ENCODE peak calls at places on chromosome 9, in seven cellular contexts. O is K562, D is GM12878, J is H1, M is HepG2, U is SK-N-SH, W is HCT116. B is an unnamed sample.

GRCh38 chr9:94922691-94923107 is 196.2 kb downstream of the AOPEP start:
- DNase-seq in J (no peak), W (no peak), U (no peak), O (no peak), M (peak), D (no peak), B (peak)

GRCh38 chr9:99385814-99386279 is 163.8 kb downstream of the SEC61B start:
- DNase-seq in J (no peak), D (no peak), U (no peak), O (no peak), M (no peak), W (peak), B (no peak)

GRCh38 chr9:92151691-92152393 is 36.6 kb upstream of the SPTLC1 start:
- DNase-seq in J (no peak), D (no peak), O (no peak), W (no peak), U (peak), M (no peak), B (peak)

GRCh38 chr9:37954581-37954981 is 50.7 kb upstream of the SLC25A51 start:
- DNase-seq in J (no peak), D (peak), U (no peak), W (no peak), M (no peak), O (no peak), B (no peak)

GRCh38 chr9:37998881-37999311 is 70.1 kb downstream of the SHB start:
- DNase-seq in O (no peak), W (peak), M (no peak), D (no peak), U (no peak), J (no peak), B (no peak)

GRCh38 chr9:107750741-107751521 is 261.4 kb upstream of the KLF4 start:
- DNase-seq in W (peak), O (no peak), M (peak), U (no peak), J (no peak), D (no peak), B (no peak)

GRCh38 chr9:21395778-21396717 is 10.8 kb upstream of the IFNA2 start:
- DNase-seq in D (no peak), J (no peak), O (no peak), W (peak), M (peak), U (peak), B (peak)

GRCh38 chr9:81685763-81686613 is 3.4 kb downstream of the TLE1 start:
- DNase-seq in D (no peak), W (no peak), M (peak), U (no peak), O (no peak), J (no peak), B (peak)

GRCh38 chr9:129139233-129139992 is 28.2 kb downstream of the PTPA start:
- DNase-seq in M (peak), W (peak), J (peak), O (peak), U (peak), D (peak), B (peak)

GRCh38 chr9:69331444-69331843 is 6.4 kb downstream of the ENTREP1 start:
- DNase-seq in J (no peak), W (no peak), M (no peak), D (no peak), O (no peak), U (no peak), B (no peak)

GRCh38 chr9:24614070-24614469 is 68.4 kb upstream of the IZUMO3 start:
- DNase-seq in W (no peak), J (no peak), U (peak), D (no peak), M (no peak), O (no peak), B (peak)

GRCh38 chr9:100082786-100083185 is 16.0 kb downstream of the ERP44 start:
- DNase-seq in O (no peak), W (no peak), M (no peak), U (no peak), J (no peak), D (no peak), B (no peak)

GRCh38 chr9:127877566-127877998 is at the start of gene AK1:
- DNase-seq in J (no peak), W (no peak), M (no peak), U (peak), D (no peak), O (peak), B (peak)

GRCh38 chr9:75455444-75455921 is 367.2 kb downstream of the OSTF1 start:
- DNase-seq in M (no peak), W (no peak), J (no peak), D (peak), O (no peak), U (no peak), B (no peak)

GRCh38 chr9:104750185-104750762 is 2.8 kb downstream of the NIPSNAP3A start:
- DNase-seq in D (no peak), J (no peak), M (no peak), U (no peak), O (no peak), W (no peak), B (no peak)

GRCh38 chr9:136901516-136902258 is 15.4 kb downstream of the TRAF2 start:
- DNase-seq in U (no peak), W (peak), M (peak), O (no peak), J (no peak), D (peak), B (peak)

GRCh38 chr9:78552802-78553201 is 255.9 kb downstream of the PSAT1 start:
- DNase-seq in M (no peak), O (no peak), J (no peak), D (no peak), W (no peak), U (no peak), B (no peak)

GRCh38 chr9:71303351-71303750 is 181.9 kb upstream of the TRPM3 start:
- DNase-seq in U (no peak), D (no peak), W (no peak), O (no peak), M (no peak), J (no peak), B (no peak)

GRCh38 chr9:111955048-111955447 is 58.4 kb downstream of the UGCG start:
- DNase-seq in J (no peak), O (no peak), D (no peak), U (no peak), W (no peak), M (no peak), B (no peak)

GRCh38 chr9:23784962-23785361 is 41.1 kb downstream of the ELAVL2 start:
- DNase-seq in D (no peak), U (no peak), M (no peak), J (no peak), O (no peak), W (no peak), B (no peak)

GRCh38 chr9:81035171-81035570 is 654.2 kb downstream of the TLE1 start:
- DNase-seq in M (no peak), U (peak), D (no peak), O (no peak), W (no peak), J (no peak), B (no peak)

GRCh38 chr9:69899491-69899890 is 78.9 kb downstream of the CFAP95 start:
- DNase-seq in D (no peak), M (no peak), U (no peak), O (no peak), W (no peak), J (no peak), B (no peak)

GRCh38 chr9:96867282-96867814 is 13.0 kb upstream of the ZNF782 start:
- DNase-seq in D (no peak), J (no peak), O (no peak), W (no peak), U (no peak), M (no peak), B (no peak)

GRCh38 chr9:74949859-74950258 is 2.9 kb downstream of the C9orf40 start:
- DNase-seq in W (no peak), U (no peak), J (no peak), D (no peak), M (no peak), O (no peak), B (no peak)

GRCh38 chr9:102779341-102779740 is 215.8 kb upstream of the CYLC2 start:
- DNase-seq in O (no peak), M (no peak), W (no peak), U (no peak), D (no peak), J (no peak), B (no peak)

GRCh38 chr9:14992516-14992915 is 82.3 kb upstream of the FREM1 start:
- DNase-seq in D (no peak), W (no peak), J (no peak), U (peak), O (no peak), M (no peak), B (no peak)
- TF ChIP-seq JUND in D (no peak), W (no peak), J (no peak), U (no peak), O (no peak), M (no peak), B (no peak)

GRCh38 chr9:87422999-87423398 is 74.7 kb upstream of the DAPK1 start:
- DNase-seq in O (no peak), D (no peak), J (no peak), W (no peak), U (no peak), M (no peak), B (no peak)
- TF ChIP-seq JUND in O (no peak), D (no peak), J (no peak), W (no peak), U (no peak), M (no peak), B (no peak)

GRCh38 chr9:131774636-131775035 is 34.8 kb upstream of the RAPGEF1 start:
- DNase-seq in M (no peak), O (no peak), W (no peak), D (no peak), U (no peak), J (no peak), B (no peak)

GRCh38 chr9:131773911-131774379 is 34.1 kb upstream of the RAPGEF1 start:
- DNase-seq in W (no peak), J (no peak), O (peak), U (no peak), M (peak), D (no peak), B (peak)

GRCh38 chr9:131776036-131776435 is 36.2 kb upstream of the RAPGEF1 start:
- DNase-seq in O (no peak), M (no peak), U (no peak), W (no peak), D (no peak), J (no peak), B (no peak)

GRCh38 chr9:131772940-131773339 is 33.1 kb upstream of the RAPGEF1 start:
- DNase-seq in W (no peak), U (no peak), D (no peak), O (no peak), J (no peak), M (no peak), B (no peak)

GRCh38 chr9:131776473-131776872 is 36.6 kb upstream of the RAPGEF1 start:
- DNase-seq in M (peak), O (peak), W (peak), D (no peak), J (no peak), U (no peak), B (peak)
- TF ChIP-seq JUND in M (no peak), O (no peak), W (no peak), D (no peak), J (no peak), U (no peak), B (no peak)

GRCh38 chr9:114366334-114367128 is 21.3 kb downstream of the AKNA start:
- DNase-seq in O (no peak), J (no peak), U (no peak), W (no peak), D (no peak), M (no peak), B (no peak)
- TF ChIP-seq JUND in O (no peak), J (no peak), U (no peak), W (no peak), D (no peak), M (no peak), B (no peak)

DNA sequence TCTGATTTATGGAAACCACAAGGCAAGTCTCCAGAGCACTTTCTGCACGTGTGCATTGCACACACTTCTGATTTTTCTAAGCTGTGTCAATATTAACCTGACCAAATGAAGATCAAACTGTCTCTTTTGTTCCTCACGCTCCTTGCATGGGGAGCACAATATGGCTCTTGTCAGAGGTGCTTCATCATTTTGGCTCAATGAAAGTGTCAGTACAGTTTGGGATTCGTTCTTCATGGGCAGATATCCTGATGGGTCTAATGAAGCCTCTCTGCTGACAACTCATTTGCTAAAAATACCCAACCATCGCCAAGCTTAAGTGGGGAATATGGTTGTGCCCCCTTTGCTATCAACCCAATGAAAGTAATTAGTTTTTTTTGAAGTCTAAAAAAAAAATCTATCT is 39.1 kb upstream of the PCA3 start:
- DNase-seq in O (no peak), U (no peak), D (no peak), M (no peak), W (no peak), J (no peak), B (no peak)
- TF ChIP-seq JUND in O (no peak), U (no peak), D (no peak), M (no peak), W (no peak), J (no peak), B (no peak)

GRCh38 chr9:134631881-134632280 is 9.7 kb upstream of the COL5A1 start:
- DNase-seq in J (no peak), M (no peak), W (no peak), D (no peak), O (no peak), U (no peak), B (no peak)
- TF ChIP-seq JUND in J (no peak), M (no peak), W (no peak), D (no peak), O (no peak), U (no peak), B (no peak)

GRCh38 chr9:113993838-113994540 is 84.1 kb downstream of the AMBP start:
- DNase-seq in D (no peak), M (no peak), U (peak), W (no peak), J (no peak), O (no peak), B (no peak)
- TF ChIP-seq JUND in D (no peak), M (no peak), U (no peak), W (no peak), J (no peak), O (no peak), B (no peak)

DNA sequence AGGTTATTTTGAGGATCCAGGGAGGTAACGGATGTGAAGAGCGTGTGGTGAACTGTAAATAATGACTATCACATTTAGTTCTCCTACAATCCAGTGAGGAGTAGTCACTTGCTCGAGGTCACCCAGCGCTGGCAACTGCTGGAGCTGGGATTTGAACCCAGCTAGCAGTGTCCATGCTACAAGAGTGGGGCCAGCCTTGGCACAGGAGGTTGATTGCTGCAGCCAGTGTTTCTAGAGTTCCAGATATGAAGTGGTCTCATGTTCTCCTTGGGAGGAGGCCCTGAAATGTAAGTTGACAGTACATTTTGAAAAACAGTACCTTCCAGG is 765 bp downstream of the CCDC107 start:
- DNase-seq in O (no peak), W (peak), M (peak), J (no peak), D (no peak), U (no peak), B (no peak)
- TF ChIP-seq JUND in O (no peak), W (no peak), M (no peak), J (no peak), D (no peak), U (no peak), B (no peak)

DNA sequence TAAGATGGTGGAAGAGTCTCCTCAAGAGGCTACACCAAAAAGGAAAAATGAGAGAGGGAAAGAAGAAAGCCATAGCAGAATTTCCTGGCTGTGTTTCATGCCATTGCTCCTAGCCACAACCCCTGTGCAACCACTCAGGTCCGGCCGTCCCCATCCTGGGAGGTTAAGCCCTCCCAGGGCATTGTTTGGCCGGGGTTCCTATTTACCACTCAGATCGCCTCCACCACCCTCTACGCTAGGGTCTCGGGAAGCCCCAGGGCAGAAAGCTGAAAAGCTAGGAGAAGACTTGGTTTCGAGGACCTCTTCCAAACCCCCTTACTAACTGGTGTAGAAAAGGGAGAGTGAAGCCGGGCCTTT is 715 bp downstream of the RC3H2 start:
- DNase-seq in W (no peak), M (peak), O (peak), D (no peak), J (no peak), U (peak), B (no peak)
- TF ChIP-seq JUND in W (no peak), M (no peak), O (no peak), D (no peak), J (no peak), U (no peak), B (no peak)